ENCODE peak calls at places on chromosomes 16 and 17, in ten cellular contexts. One of them, this sample, is unnamed.

GRCh38 chr16:15837761-15838160 is 19.1 kb downstream of the MYH11 start:
- DNase-seq in AML-193: no peak
- DNase-seq in kidney glomerular epithelial cell: no peak
- DNase-seq in T-helper 1 cell: no peak
- DNase-seq in GM23338: no peak
- DNase-seq in coronary artery: no peak
- DNase-seq in neural crest cell: no peak
- DNase-seq in kidney tubule cell: no peak
- DNase-seq in pons: no peak
- DNase-seq in B cell: no peak
- DNase-seq in this sample: no peak

GRCh38 chr16:73060216-73060615 is 12.3 kb upstream of the ZFHX3 start:
- DNase-seq in AML-193: no peak
- DNase-seq in kidney glomerular epithelial cell: no peak
- DNase-seq in T-helper 1 cell: no peak
- DNase-seq in GM23338: peak
- DNase-seq in coronary artery: no peak
- DNase-seq in neural crest cell: no peak
- DNase-seq in kidney tubule cell: no peak
- DNase-seq in pons: no peak
- DNase-seq in B cell: no peak
- DNase-seq in this sample: no peak

GRCh38 chr17:68491864-68492263 is 20.4 kb upstream of the PRKAR1A start:
- DNase-seq in AML-193: no peak
- DNase-seq in kidney glomerular epithelial cell: no peak
- DNase-seq in T-helper 1 cell: no peak
- DNase-seq in GM23338: no peak
- DNase-seq in coronary artery: no peak
- DNase-seq in neural crest cell: no peak
- DNase-seq in kidney tubule cell: no peak
- DNase-seq in pons: peak
- DNase-seq in B cell: no peak
- DNase-seq in this sample: no peak

GRCh38 chr17:59373879-59374495 is 42.5 kb downstream of the YPEL2 start:
- DNase-seq in AML-193: peak
- DNase-seq in kidney glomerular epithelial cell: no peak
- DNase-seq in T-helper 1 cell: no peak
- DNase-seq in GM23338: no peak
- DNase-seq in coronary artery: no peak
- DNase-seq in neural crest cell: no peak
- DNase-seq in kidney tubule cell: no peak
- DNase-seq in pons: peak
- DNase-seq in B cell: no peak
- DNase-seq in this sample: no peak

GRCh38 chr17:78120971-78121800 is 7.4 kb downstream of the TMC6 start:
- DNase-seq in AML-193: no peak
- DNase-seq in kidney glomerular epithelial cell: no peak
- DNase-seq in T-helper 1 cell: no peak
- DNase-seq in GM23338: no peak
- DNase-seq in coronary artery: no peak
- DNase-seq in neural crest cell: no peak
- DNase-seq in kidney tubule cell: no peak
- DNase-seq in pons: no peak
- DNase-seq in B cell: no peak
- DNase-seq in this sample: no peak

GRCh38 chr17:53141280-53141679 is 681.4 kb upstream of the KIF2B start:
- DNase-seq in AML-193: no peak
- DNase-seq in kidney glomerular epithelial cell: no peak
- DNase-seq in T-helper 1 cell: no peak
- DNase-seq in GM23338: no peak
- DNase-seq in coronary artery: no peak
- DNase-seq in neural crest cell: no peak
- DNase-seq in kidney tubule cell: no peak
- DNase-seq in pons: no peak
- DNase-seq in B cell: no peak
- DNase-seq in this sample: no peak

GRCh38 chr17:69900829-69901228 is 174.2 kb upstream of the KCNJ16 start:
- DNase-seq in AML-193: no peak
- DNase-seq in kidney glomerular epithelial cell: no peak
- DNase-seq in T-helper 1 cell: no peak
- DNase-seq in GM23338: no peak
- DNase-seq in coronary artery: no peak
- DNase-seq in neural crest cell: no peak
- DNase-seq in kidney tubule cell: no peak
- DNase-seq in pons: no peak
- DNase-seq in B cell: no peak
- DNase-seq in this sample: no peak

GRCh38 chr17:50631908-50632571 is 2.6 kb upstream of the ABCC3 start:
- DNase-seq in AML-193: no peak
- DNase-seq in kidney glomerular epithelial cell: no peak
- DNase-seq in T-helper 1 cell: no peak
- DNase-seq in GM23338: no peak
- DNase-seq in coronary artery: no peak
- DNase-seq in neural crest cell: no peak
- DNase-seq in kidney tubule cell: peak
- DNase-seq in pons: no peak
- DNase-seq in B cell: no peak
- DNase-seq in this sample: no peak

GRCh38 chr16:56252835-56253234 is 61.5 kb downstream of the GNAO1 start:
- DNase-seq in AML-193: no peak
- DNase-seq in kidney glomerular epithelial cell: no peak
- DNase-seq in T-helper 1 cell: no peak
- DNase-seq in GM23338: no peak
- DNase-seq in coronary artery: no peak
- DNase-seq in neural crest cell: no peak
- DNase-seq in kidney tubule cell: no peak
- DNase-seq in pons: no peak
- DNase-seq in B cell: no peak
- DNase-seq in this sample: no peak

GRCh38 chr16:84312783-84313382 is 18.2 kb downstream of the WFDC1 start:
- DNase-seq in AML-193: no peak
- DNase-seq in kidney glomerular epithelial cell: no peak
- DNase-seq in T-helper 1 cell: no peak
- DNase-seq in GM23338: peak
- DNase-seq in coronary artery: no peak
- DNase-seq in neural crest cell: no peak
- DNase-seq in kidney tubule cell: peak
- DNase-seq in pons: no peak
- DNase-seq in B cell: no peak
- DNase-seq in this sample: peak

This sample was measured in progenitor cell of endocrine pancreas.